ENCODE peak calls at places on chromosomes 5 and 9, in nine cellular contexts. One of them, this sample, is unnamed.

GRCh38 chr5:168826292-168826725 is 247.1 kb upstream of the PANK3 start:
- DNase-seq in endothelial cell of umbilical vein: no peak
- DNase-seq in colonic mucosa: no peak
- DNase-seq in endothelial cell: no peak
- DNase-seq in mesothelial cell of epicardium: no peak
- DNase-seq in astrocyte: no peak
- DNase-seq in GM06990: no peak
- DNase-seq in esophagus muscularis mucosa: no peak
- DNase-seq in BJ: no peak
- DNase-seq in this sample: no peak

GRCh38 chr9:123763910-123764588 is 165.9 kb downstream of the DENND1A start:
- DNase-seq in endothelial cell of umbilical vein: no peak
- DNase-seq in endothelial cell: no peak
- DNase-seq in colonic mucosa: no peak
- DNase-seq in GM06990: no peak
- DNase-seq in BJ: peak; percentile 64
- DNase-seq in mesothelial cell of epicardium: no peak
- DNase-seq in esophagus muscularis mucosa: no peak
- DNase-seq in astrocyte: peak; percentile 86
- DNase-seq in this sample: no peak

GRCh38 chr5:90055831-90056328 is 353.7 kb downstream of the CETN3 start:
- DNase-seq in astrocyte: peak; percentile 85
- DNase-seq in endothelial cell of umbilical vein: no peak
- DNase-seq in GM06990: no peak
- DNase-seq in esophagus muscularis mucosa: no peak
- DNase-seq in BJ: no peak
- DNase-seq in mesothelial cell of epicardium: no peak
- DNase-seq in endothelial cell: no peak
- DNase-seq in colonic mucosa: no peak
- DNase-seq in this sample: no peak

GRCh38 chr5:53343187-53343586 is 137.2 kb upstream of the FST start:
- DNase-seq in esophagus muscularis mucosa: no peak
- DNase-seq in endothelial cell: no peak
- DNase-seq in endothelial cell of umbilical vein: no peak
- DNase-seq in GM06990: no peak
- DNase-seq in mesothelial cell of epicardium: no peak
- DNase-seq in BJ: peak; percentile 76
- DNase-seq in colonic mucosa: no peak
- DNase-seq in astrocyte: peak; percentile 97
- DNase-seq in this sample: no peak

GRCh38 chr5:72273547-72273946 is 46.5 kb downstream of the MRPS27 start:
- DNase-seq in mesothelial cell of epicardium: no peak
- DNase-seq in colonic mucosa: no peak
- DNase-seq in GM06990: no peak
- DNase-seq in endothelial cell of umbilical vein: no peak
- DNase-seq in astrocyte: no peak
- DNase-seq in esophagus muscularis mucosa: no peak
- DNase-seq in endothelial cell: no peak
- DNase-seq in BJ: no peak
- DNase-seq in this sample: no peak

GRCh38 chr9:75001719-75002421 is 26.2 kb downstream of the CARNMT1 start:
- DNase-seq in endothelial cell: peak; percentile 8
- DNase-seq in BJ: peak; percentile 31
- DNase-seq in esophagus muscularis mucosa: no peak
- DNase-seq in colonic mucosa: peak; percentile 48
- DNase-seq in astrocyte: peak; percentile 66
- DNase-seq in mesothelial cell of epicardium: no peak
- DNase-seq in endothelial cell of umbilical vein: peak; percentile 82
- DNase-seq in GM06990: peak; percentile 32
- DNase-seq in this sample: no peak

GRCh38 chr5:132753135-132753987 is 6.1 kb downstream of the CCNI2 start:
- DNase-seq in endothelial cell: peak; percentile 2
- DNase-seq in astrocyte: no peak
- DNase-seq in BJ: no peak
- DNase-seq in GM06990: no peak
- DNase-seq in colonic mucosa: no peak
- DNase-seq in endothelial cell of umbilical vein: no peak
- DNase-seq in esophagus muscularis mucosa: no peak
- DNase-seq in mesothelial cell of epicardium: no peak
- DNase-seq in this sample: no peak

GRCh38 chr5:172451771-172452197 is 2.5 kb downstream of the SH3PXD2B start:
- DNase-seq in mesothelial cell of epicardium: no peak
- DNase-seq in GM06990: no peak
- DNase-seq in endothelial cell of umbilical vein: peak; percentile 78
- DNase-seq in BJ: peak; percentile 55
- DNase-seq in endothelial cell: no peak
- DNase-seq in esophagus muscularis mucosa: no peak
- DNase-seq in colonic mucosa: no peak
- DNase-seq in astrocyte: peak; percentile 84
- DNase-seq in this sample: no peak

GRCh38 chr5:37182667-37183066 is 66.5 kb downstream of the CPLANE1 start:
- DNase-seq in GM06990: peak; percentile 7
- DNase-seq in colonic mucosa: no peak
- DNase-seq in endothelial cell: no peak
- DNase-seq in esophagus muscularis mucosa: no peak
- DNase-seq in BJ: no peak
- DNase-seq in endothelial cell of umbilical vein: no peak
- DNase-seq in mesothelial cell of epicardium: no peak
- DNase-seq in astrocyte: no peak
- DNase-seq in this sample: no peak

GRCh38 chr5:133781446-133781845 is 169.1 kb upstream of the FSTL4 start:
- DNase-seq in endothelial cell: no peak
- DNase-seq in colonic mucosa: no peak
- DNase-seq in esophagus muscularis mucosa: no peak
- DNase-seq in GM06990: no peak
- DNase-seq in mesothelial cell of epicardium: no peak
- DNase-seq in endothelial cell of umbilical vein: no peak
- DNase-seq in BJ: no peak
- DNase-seq in astrocyte: no peak
- DNase-seq in this sample: no peak

GRCh38 chr5:133777951-133778350 is 165.6 kb upstream of the FSTL4 start:
- DNase-seq in esophagus muscularis mucosa: no peak
- DNase-seq in endothelial cell: no peak
- DNase-seq in BJ: no peak
- DNase-seq in endothelial cell of umbilical vein: no peak
- DNase-seq in GM06990: no peak
- DNase-seq in mesothelial cell of epicardium: no peak
- DNase-seq in colonic mucosa: no peak
- DNase-seq in astrocyte: no peak
- DNase-seq in this sample: no peak

GRCh38 chr5:133780619-133781280 is 168.4 kb upstream of the FSTL4 start:
- DNase-seq in endothelial cell of umbilical vein: no peak
- DNase-seq in astrocyte: no peak
- DNase-seq in GM06990: no peak
- DNase-seq in esophagus muscularis mucosa: no peak
- DNase-seq in colonic mucosa: no peak
- DNase-seq in endothelial cell: no peak
- DNase-seq in mesothelial cell of epicardium: no peak
- DNase-seq in BJ: no peak
- DNase-seq in this sample: no peak

GRCh38 chr5:133778636-133779035 is 166.3 kb upstream of the FSTL4 start:
- DNase-seq in endothelial cell: no peak
- DNase-seq in BJ: no peak
- DNase-seq in esophagus muscularis mucosa: no peak
- DNase-seq in colonic mucosa: no peak
- DNase-seq in astrocyte: no peak
- DNase-seq in GM06990: no peak
- DNase-seq in mesothelial cell of epicardium: no peak
- DNase-seq in endothelial cell of umbilical vein: no peak
- DNase-seq in this sample: no peak

DNA sequence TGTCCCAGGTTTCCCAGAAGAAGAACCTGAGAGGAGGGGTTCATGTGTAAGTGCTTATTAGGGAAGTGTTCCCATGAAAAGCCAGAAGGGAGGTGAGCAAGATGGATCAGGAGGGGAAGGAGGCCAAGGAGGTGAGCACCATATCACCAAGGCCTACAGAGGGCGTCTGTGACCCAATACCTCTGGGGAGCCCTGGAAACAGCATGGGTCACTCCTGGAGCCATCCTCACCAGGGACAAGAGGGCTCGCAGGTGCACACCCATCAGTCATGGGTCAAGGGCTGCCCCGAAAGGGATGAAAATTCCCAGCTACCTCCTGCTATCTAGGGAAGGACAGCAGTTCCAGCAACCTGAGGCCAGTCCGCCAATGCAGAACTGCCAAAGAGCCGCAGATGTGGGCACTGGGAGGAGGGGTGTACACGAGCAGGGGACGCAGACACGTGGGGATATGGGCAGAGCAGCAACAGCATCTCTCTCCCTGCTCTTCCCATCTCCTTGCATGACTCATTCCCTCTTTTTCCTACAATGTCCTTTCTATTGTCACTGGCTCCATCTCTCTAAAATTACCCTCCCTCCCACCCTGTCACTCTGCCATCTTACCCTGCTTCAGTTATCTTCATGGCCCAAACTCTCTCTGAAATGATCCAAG is 167.6 kb upstream of the FSTL4 start:
- DNase-seq in astrocyte: no peak
- DNase-seq in GM06990: no peak
- DNase-seq in endothelial cell of umbilical vein: no peak
- DNase-seq in mesothelial cell of epicardium: no peak
- DNase-seq in endothelial cell: no peak
- DNase-seq in esophagus muscularis mucosa: no peak
- DNase-seq in colonic mucosa: no peak
- DNase-seq in BJ: no peak
- DNase-seq in this sample: no peak
- TF ChIP-seq CTCF in astrocyte: no peak
- TF ChIP-seq CTCF in GM06990: peak; percentile 52
- TF ChIP-seq CTCF in endothelial cell of umbilical vein: no peak
- TF ChIP-seq CTCF in mesothelial cell of epicardium: no peak
- TF ChIP-seq CTCF in endothelial cell: no peak
- TF ChIP-seq CTCF in esophagus muscularis mucosa: no peak
- TF ChIP-seq CTCF in colonic mucosa: no peak
- TF ChIP-seq CTCF in BJ: no peak
- TF ChIP-seq CTCF in this sample: no peak

GRCh38 chr5:177519463-177520235 is 2.9 kb upstream of the DDX41 start:
- DNase-seq in BJ: no peak
- DNase-seq in astrocyte: no peak
- DNase-seq in endothelial cell: no peak
- DNase-seq in endothelial cell of umbilical vein: no peak
- DNase-seq in esophagus muscularis mucosa: no peak
- DNase-seq in mesothelial cell of epicardium: no peak
- DNase-seq in GM06990: no peak
- DNase-seq in colonic mucosa: no peak
- DNase-seq in this sample: no peak

GRCh38 chr5:177513500-177513899 is 3.3 kb downstream of the DDX41 start:
- DNase-seq in astrocyte: no peak
- DNase-seq in colonic mucosa: no peak
- DNase-seq in GM06990: no peak
- DNase-seq in endothelial cell of umbilical vein: no peak
- DNase-seq in BJ: no peak
- DNase-seq in mesothelial cell of epicardium: no peak
- DNase-seq in endothelial cell: no peak
- DNase-seq in esophagus muscularis mucosa: no peak
- DNase-seq in this sample: no peak

GRCh38 chr5:177515580-177515979 is 1.2 kb downstream of the DDX41 start:
- DNase-seq in GM06990: no peak
- DNase-seq in astrocyte: no peak
- DNase-seq in colonic mucosa: no peak
- DNase-seq in mesothelial cell of epicardium: no peak
- DNase-seq in BJ: no peak
- DNase-seq in endothelial cell: no peak
- DNase-seq in endothelial cell of umbilical vein: no peak
- DNase-seq in esophagus muscularis mucosa: no peak
- DNase-seq in this sample: no peak

GRCh38 chr5:177514541-177514940 is 2.2 kb downstream of the DDX41 start:
- DNase-seq in GM06990: no peak
- DNase-seq in esophagus muscularis mucosa: no peak
- DNase-seq in endothelial cell: no peak
- DNase-seq in colonic mucosa: no peak
- DNase-seq in BJ: no peak
- DNase-seq in astrocyte: no peak
- DNase-seq in endothelial cell of umbilical vein: no peak
- DNase-seq in mesothelial cell of epicardium: no peak
- DNase-seq in this sample: no peak

DNA sequence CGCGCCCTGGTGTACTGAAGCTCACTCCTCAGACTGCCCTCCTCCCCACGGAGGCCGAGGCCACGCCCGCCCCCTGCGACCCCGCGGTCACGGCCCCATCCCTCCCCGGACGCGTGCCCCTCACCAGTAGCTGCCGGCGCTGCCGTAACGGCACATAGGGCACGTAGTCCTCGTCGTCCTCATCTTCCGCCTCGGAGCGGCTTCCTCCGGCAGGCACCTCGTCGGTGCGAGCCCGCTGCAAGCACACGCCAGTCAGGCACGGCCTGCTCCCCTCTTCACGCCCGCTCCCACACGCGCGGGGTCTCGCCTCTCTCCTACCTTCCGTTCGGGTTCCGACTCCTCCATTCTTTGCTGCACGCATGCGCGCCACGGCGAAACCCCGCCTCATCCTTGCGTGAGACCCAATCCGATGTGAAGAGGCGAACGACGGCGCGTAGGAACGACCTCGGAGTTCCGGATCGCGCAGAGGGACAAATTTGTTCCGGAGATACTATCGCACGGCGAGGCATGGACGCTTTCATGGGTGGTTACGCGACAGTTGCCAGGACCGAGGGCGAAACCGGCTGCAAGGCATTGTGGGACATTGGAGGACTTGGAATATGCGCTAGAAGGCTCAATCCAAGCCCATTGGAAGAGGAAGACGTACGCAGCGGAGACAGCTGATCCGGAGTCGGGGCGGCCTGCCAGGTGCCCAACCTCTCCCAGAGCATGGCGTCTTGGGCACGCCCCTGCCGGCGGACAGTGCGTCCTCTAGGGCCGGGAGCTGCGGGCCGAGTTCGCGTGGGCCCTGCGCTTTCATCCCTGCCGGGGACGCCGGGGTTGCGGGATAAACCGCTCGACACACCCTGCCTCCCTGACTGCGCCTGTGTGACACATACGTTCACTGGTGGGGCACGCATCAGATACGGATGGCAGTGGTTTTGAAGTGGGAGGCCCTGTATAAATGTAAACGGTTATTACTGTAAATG is at the start of gene DDX41:
- DNase-seq in BJ: peak; percentile 98
- DNase-seq in endothelial cell: peak; percentile 91
- DNase-seq in esophagus muscularis mucosa: peak; percentile 99
- DNase-seq in colonic mucosa: peak; percentile 98
- DNase-seq in astrocyte: peak; percentile 97
- DNase-seq in endothelial cell of umbilical vein: peak; percentile 100
- DNase-seq in GM06990: peak; percentile 94
- DNase-seq in mesothelial cell of epicardium: peak; percentile 95
- DNase-seq in this sample: peak; percentile 97
- TF ChIP-seq CTCF in BJ: peak; percentile 24
- TF ChIP-seq CTCF in endothelial cell: no peak
- TF ChIP-seq CTCF in esophagus muscularis mucosa: peak; percentile 10
- TF ChIP-seq CTCF in colonic mucosa: no peak
- TF ChIP-seq CTCF in astrocyte: no peak
- TF ChIP-seq CTCF in endothelial cell of umbilical vein: peak; percentile 5
- TF ChIP-seq CTCF in GM06990: no peak
- TF ChIP-seq CTCF in mesothelial cell of epicardium: no peak
- TF ChIP-seq CTCF in this sample: no peak

GRCh38 chr5:171308453-171309275 is at the start of gene TLX3:
- DNase-seq in endothelial cell of umbilical vein: peak; percentile 11
- DNase-seq in colonic mucosa: no peak
- DNase-seq in endothelial cell: no peak
- DNase-seq in GM06990: no peak
- DNase-seq in astrocyte: no peak
- DNase-seq in esophagus muscularis mucosa: no peak
- DNase-seq in BJ: no peak
- DNase-seq in mesothelial cell of epicardium: no peak
- DNase-seq in this sample: peak; percentile 78
- TF ChIP-seq CTCF in endothelial cell of umbilical vein: no peak
- TF ChIP-seq CTCF in colonic mucosa: no peak
- TF ChIP-seq CTCF in endothelial cell: no peak
- TF ChIP-seq CTCF in GM06990: no peak
- TF ChIP-seq CTCF in astrocyte: no peak
- TF ChIP-seq CTCF in esophagus muscularis mucosa: no peak
- TF ChIP-seq CTCF in BJ: no peak
- TF ChIP-seq CTCF in mesothelial cell of epicardium: no peak
- TF ChIP-seq CTCF in this sample: no peak

GRCh38 chr9:121156263-121156731 is 45.4 kb downstream of the RAB14 start:
- DNase-seq in esophagus muscularis mucosa: no peak
- DNase-seq in endothelial cell: no peak
- DNase-seq in endothelial cell of umbilical vein: peak; percentile 45
- DNase-seq in astrocyte: peak; percentile 88
- DNase-seq in mesothelial cell of epicardium: no peak
- DNase-seq in GM06990: peak; percentile 67
- DNase-seq in colonic mucosa: no peak
- DNase-seq in BJ: peak; percentile 66
- DNase-seq in this sample: no peak
- TF ChIP-seq CTCF in esophagus muscularis mucosa: no peak
- TF ChIP-seq CTCF in endothelial cell: no peak
- TF ChIP-seq CTCF in endothelial cell of umbilical vein: no peak
- TF ChIP-seq CTCF in astrocyte: no peak
- TF ChIP-seq CTCF in mesothelial cell of epicardium: no peak
- TF ChIP-seq CTCF in GM06990: no peak
- TF ChIP-seq CTCF in colonic mucosa: no peak
- TF ChIP-seq CTCF in BJ: no peak
- TF ChIP-seq CTCF in this sample: no peak